ENCODE peak calls at places on chromosomes 5 and 9, in four cellular contexts. M is EH; S is activated CD4-positive, alpha-beta T cell treated with anti-CD3 and anti-CD28 coated beads, Interleukin-2, amount 10 ng/mL, durations not matched to agents 7 days and 5 days; H is AG08396. R is an unnamed sample.

GRCh38 chr9:137388589-137389427 is 34.2 kb downstream of the EXD3 start:
- DNase-seq in M (no peak), S (no peak), H (no peak), R (no peak)

GRCh38 chr5:10863763-10864383 is 102.8 kb upstream of the DAP start:
- DNase-seq in M (peak), S (peak), H (peak), R (peak)

GRCh38 chr9:91433180-91433579 is 9.5 kb upstream of the NFIL3 start:
- DNase-seq in M (peak), S (peak), H (peak), R (peak)

GRCh38 chr9:114366334-114367128 is 21.3 kb downstream of the AKNA start:
- DNase-seq in M (peak), S (peak), H (peak), R (peak)

GRCh38 chr5:8934455-8934854 is 611.4 kb downstream of the SEMA5A start:
- DNase-seq in M (no peak), S (no peak), H (no peak), R (no peak)

GRCh38 chr9:94656190-94656589 is 16.9 kb upstream of the FBP1 start:
- DNase-seq in M (no peak), S (peak), H (no peak), R (no peak)

GRCh38 chr5:9046756-9047481 is 499.0 kb downstream of the SEMA5A start:
- DNase-seq in M (peak), S (no peak), H (peak), R (peak)

GRCh38 chr5:158751961-158752655 is 347.6 kb downstream of the EBF1 start:
- DNase-seq in M (no peak), S (no peak), H (no peak), R (no peak)

GRCh38 chr5:4572713-4573112 is 567.4 kb upstream of the ADAMTS16 start:
- DNase-seq in M (no peak), S (no peak), H (no peak), R (no peak)

GRCh38 chr9:114098021-114098659 is 952 bp downstream of the KIF12 start:
- DNase-seq in M (no peak), S (peak), H (peak), R (peak)

GRCh38 chr9:128420060-128420650 is 502 bp upstream of the CERCAM start:
- DNase-seq in M (peak), S (peak), H (peak), R (peak)

GRCh38 chr5:176188085-176188484 is 50.1 kb upstream of the SIMC1 start:
- DNase-seq in M (no peak), S (no peak), H (no peak), R (no peak)

GRCh38 chr9:95189230-95190098 is 128.0 kb downstream of the FANCC start:
- DNase-seq in M (peak), S (peak), H (peak), R (no peak)

GRCh38 chr5:157670662-157671591 is at the start of gene C5orf52:
- DNase-seq in M (peak), S (peak), H (peak), R (peak)

GRCh38 chr5:52077941-52078825 is 694.9 kb downstream of the ISL1 start:
- DNase-seq in M (no peak), S (no peak), H (no peak), R (no peak)

GRCh38 chr9:135616621-135617537 is 22.5 kb downstream of the GLT6D1 start:
- DNase-seq in M (no peak), S (no peak), H (no peak), R (no peak)

GRCh38 chr5:29897916-29898315 is 1295.6 kb upstream of the CDH6 start:
- DNase-seq in M (no peak), S (no peak), H (no peak), R (no peak)

GRCh38 chr9:133647765-133648469 is 11.8 kb downstream of the DBH start:
- DNase-seq in M (no peak), S (no peak), H (no peak), R (no peak)

GRCh38 chr5:59798862-59799667 is 94.5 kb downstream of the PDE4D start:
- DNase-seq in M (peak), S (peak), H (no peak), R (no peak)

GRCh38 chr5:76978869-76979268 is 26.0 kb downstream of the CRHBP start:
- DNase-seq in M (no peak), S (no peak), H (no peak), R (no peak)

GRCh38 chr9:128568470-128569083 is 16.2 kb downstream of the SPTAN1 start:
- DNase-seq in M (no peak), S (no peak), H (no peak), R (no peak)

GRCh38 chr9:83441390-83441789 is 96.8 kb downstream of the FRMD3 start:
- DNase-seq in M (peak), S (no peak), H (no peak), R (no peak)

GRCh38 chr5:159894149-159894720 is 22.0 kb upstream of the ADRA1B start:
- DNase-seq in M (peak), S (no peak), H (no peak), R (no peak)

GRCh38 chr9:15154677-15155076 is 152.3 kb downstream of the TTC39B start:
- DNase-seq in M (no peak), S (no peak), H (no peak), R (no peak)

GRCh38 chr9:14880951-14881465 is 29.2 kb downstream of the FREM1 start:
- DNase-seq in M (no peak), S (no peak), H (no peak), R (no peak)

GRCh38 chr5:150639317-150639738 is 1.1 kb upstream of the SYNPO start:
- DNase-seq in M (no peak), S (no peak), H (no peak), R (no peak)

GRCh38 chr5:371811-372555 is 50.5 kb downstream of the AHRR start:
- DNase-seq in M (peak), S (peak), H (no peak), R (no peak)

GRCh38 chr5:74630387-74631087 is 10.0 kb downstream of the ENC1 start:
- DNase-seq in M (peak), S (peak), H (peak), R (peak)

GRCh38 chr9:130155647-130156046 is 16.6 kb upstream of the NCS1 start:
- DNase-seq in M (no peak), S (no peak), H (no peak), R (no peak)

GRCh38 chr5:124279146-124279545 is 467.3 kb downstream of the ZNF608 start:
- DNase-seq in M (no peak), S (no peak), H (no peak), R (no peak)

GRCh38 chr9:138052635-138053320 is 175.2 kb downstream of the CACNA1B start:
- DNase-seq in M (no peak), S (no peak), H (no peak), R (no peak)

GRCh38 chr5:103667068-103667467 is 104.5 kb upstream of the NUDT12 start:
- DNase-seq in M (peak), S (no peak), H (no peak), R (peak)

GRCh38 chr9:105148328-105149006 is 96.0 kb upstream of the SLC44A1 start:
- DNase-seq in M (peak), S (no peak), H (no peak), R (no peak)

GRCh38 chr9:121059513-121059912 is 9.4 kb upstream of the C5 start:
- DNase-seq in M (no peak), S (no peak), H (no peak), R (no peak)

GRCh38 chr9:71209890-71210289 is 88.5 kb upstream of the TRPM3 start:
- DNase-seq in M (no peak), S (no peak), H (no peak), R (no peak)

GRCh38 chr5:37665889-37666288 is 174.0 kb downstream of the GDNF start:
- DNase-seq in M (no peak), S (no peak), H (no peak), R (peak)

GRCh38 chr5:53714324-53715010 is 154.0 kb downstream of the NDUFS4 start:
- DNase-seq in M (peak), S (no peak), H (no peak), R (no peak)

GRCh38 chr9:8366161-8366926 is 566.8 kb upstream of the DMAC1 start:
- DNase-seq in M (no peak), S (no peak), H (no peak), R (no peak)

GRCh38 chr5:60700347-60700815 is 415 bp upstream of the DEPDC1B start:
- DNase-seq in M (peak), S (no peak), H (peak), R (peak)